ENCODE peak calls at places on chromosome 7, in seven cellular contexts. S, Y, A, U, H, J and F are unnamed samples.

GRCh38 chr7:48041665-48041995 is 6.3 kb downstream of the C7orf57 start:
- DNase-seq in Y (no peak), U (no peak), A (no peak), S (no peak), J (no peak), H (no peak), F (no peak)

GRCh38 chr7:102321351-102322201 is 34.7 kb downstream of the SPDYE6 start:
- DNase-seq in H (no peak), Y (no peak), U (no peak), J (no peak), S (peak), A (no peak), F (peak)

GRCh38 chr7:90961037-90961725 is 303.1 kb upstream of the FZD1 start:
- DNase-seq in H (no peak), A (no peak), U (no peak), Y (no peak), S (no peak), J (no peak), F (no peak)

GRCh38 chr7:133530682-133531081 is 277.8 kb downstream of the EXOC4 start:
- DNase-seq in A (no peak), J (no peak), Y (no peak), S (no peak), H (no peak), U (peak), F (no peak)

GRCh38 chr7:1967512-1968396 is 265.0 kb downstream of the MAD1L1 start:
- DNase-seq in Y (peak), H (no peak), S (no peak), J (no peak), A (no peak), U (no peak), F (no peak)

GRCh38 chr7:105336009-105336408 is 52.7 kb downstream of the SRPK2 start:
- DNase-seq in Y (no peak), H (no peak), A (no peak), J (no peak), S (no peak), U (no peak), F (no peak)

GRCh38 chr7:96654630-96655188 is 54.9 kb downstream of the SEM1 start:
- DNase-seq in S (no peak), H (no peak), A (no peak), U (no peak), J (no peak), Y (no peak), F (no peak)

GRCh38 chr7:151063212-151063561 is 3.8 kb downstream of the SLC4A2 start:
- DNase-seq in H (no peak), S (peak), J (no peak), U (no peak), Y (no peak), A (no peak), F (no peak)